ENCODE peak calls at places on chromosome 2, in four cellular contexts. One of them, this sample, is unnamed.

GRCh38 chr2:69495008-69495407 is 57.8 kb upstream of the NFU1 start:
- DNase-seq in OCI-M1: no peak
- DNase-seq in sigmoid colon: no peak
- DNase-seq in left ventricle myocardium inferior: no peak
- DNase-seq in this sample: no peak

GRCh38 chr2:11746376-11746806 is at the start of gene LPIN1:
- DNase-seq in OCI-M1: peak
- DNase-seq in sigmoid colon: peak
- DNase-seq in left ventricle myocardium inferior: peak
- DNase-seq in this sample: peak

GRCh38 chr2:28393115-28393836 is 618 bp downstream of the FOSL2 start:
- DNase-seq in OCI-M1: peak
- DNase-seq in sigmoid colon: peak
- DNase-seq in left ventricle myocardium inferior: peak
- DNase-seq in this sample: peak

GRCh38 chr2:225773143-225773542 is 373.6 kb downstream of the NYAP2 start:
- DNase-seq in OCI-M1: no peak
- DNase-seq in sigmoid colon: no peak
- DNase-seq in left ventricle myocardium inferior: no peak
- DNase-seq in this sample: no peak

GRCh38 chr2:85427300-85427699 is 8.8 kb downstream of the SH2D6 start:
- DNase-seq in OCI-M1: no peak
- DNase-seq in sigmoid colon: no peak
- DNase-seq in left ventricle myocardium inferior: no peak
- DNase-seq in this sample: no peak

GRCh38 chr2:188928643-188929042 is 45.5 kb upstream of the COL3A1 start:
- DNase-seq in OCI-M1: peak
- DNase-seq in sigmoid colon: no peak
- DNase-seq in left ventricle myocardium inferior: no peak
- DNase-seq in this sample: no peak

GRCh38 chr2:28717339-28717758 is 34.3 kb upstream of the PPP1CB start:
- DNase-seq in OCI-M1: peak
- DNase-seq in sigmoid colon: peak
- DNase-seq in left ventricle myocardium inferior: peak
- DNase-seq in this sample: peak

GRCh38 chr2:105744091-105744908 is 412 bp upstream of the NCK2 start:
- DNase-seq in OCI-M1: peak
- DNase-seq in sigmoid colon: peak
- DNase-seq in left ventricle myocardium inferior: peak
- DNase-seq in this sample: no peak

GRCh38 chr2:211144974-211145373 is 588.6 kb downstream of the CPS1 start:
- DNase-seq in OCI-M1: no peak
- DNase-seq in sigmoid colon: no peak
- DNase-seq in left ventricle myocardium inferior: no peak
- DNase-seq in this sample: no peak

GRCh38 chr2:133382561-133382960 is 185.7 kb downstream of the NCKAP5 start:
- DNase-seq in OCI-M1: no peak
- DNase-seq in sigmoid colon: no peak
- DNase-seq in left ventricle myocardium inferior: no peak
- DNase-seq in this sample: no peak

GRCh38 chr2:88831792-88832248 is 140.3 kb downstream of the RPIA start:
- DNase-seq in OCI-M1: peak
- DNase-seq in sigmoid colon: no peak
- DNase-seq in left ventricle myocardium inferior: peak
- DNase-seq in this sample: no peak

GRCh38 chr2:85926931-85927527 is 38.2 kb upstream of the ST3GAL5 start:
- DNase-seq in OCI-M1: no peak
- DNase-seq in sigmoid colon: no peak
- DNase-seq in left ventricle myocardium inferior: no peak
- DNase-seq in this sample: no peak

GRCh38 chr2:142756430-142756829 is 121.0 kb upstream of the KYNU start:
- DNase-seq in OCI-M1: no peak
- DNase-seq in sigmoid colon: no peak
- DNase-seq in left ventricle myocardium inferior: no peak
- DNase-seq in this sample: no peak

GRCh38 chr2:135997380-135997779 is 12.0 kb upstream of the DARS1 start:
- DNase-seq in OCI-M1: no peak
- DNase-seq in sigmoid colon: no peak
- DNase-seq in left ventricle myocardium inferior: no peak
- DNase-seq in this sample: no peak

GRCh38 chr2:146777181-146777580 is 1067.6 kb upstream of the ACVR2A start:
- DNase-seq in OCI-M1: no peak
- DNase-seq in sigmoid colon: no peak
- DNase-seq in left ventricle myocardium inferior: no peak
- DNase-seq in this sample: no peak

GRCh38 chr2:170747921-170748320 is 22.3 kb upstream of the ERICH2 start:
- DNase-seq in OCI-M1: peak
- DNase-seq in sigmoid colon: no peak
- DNase-seq in left ventricle myocardium inferior: no peak
- DNase-seq in this sample: no peak

GRCh38 chr2:172449916-172450550 is 22.6 kb downstream of the ITGA6 start:
- DNase-seq in OCI-M1: no peak
- DNase-seq in sigmoid colon: no peak
- DNase-seq in left ventricle myocardium inferior: no peak
- DNase-seq in this sample: no peak

GRCh38 chr2:198880986-198881385 is 576.8 kb downstream of the SATB2 start:
- DNase-seq in OCI-M1: no peak
- DNase-seq in sigmoid colon: no peak
- DNase-seq in left ventricle myocardium inferior: no peak
- DNase-seq in this sample: no peak

GRCh38 chr2:240250985-240251847 is 110.8 kb upstream of the OTOS start:
- DNase-seq in OCI-M1: peak
- DNase-seq in sigmoid colon: peak
- DNase-seq in left ventricle myocardium inferior: peak
- DNase-seq in this sample: peak

GRCh38 chr2:149908731-149909690 is 321.4 kb upstream of the MMADHC start:
- DNase-seq in OCI-M1: peak
- DNase-seq in sigmoid colon: no peak
- DNase-seq in left ventricle myocardium inferior: no peak
- DNase-seq in this sample: no peak

GRCh38 chr2:106192752-106193490 is 1.2 kb downstream of the UXS1 start:
- DNase-seq in OCI-M1: peak
- DNase-seq in sigmoid colon: no peak
- DNase-seq in left ventricle myocardium inferior: no peak
- DNase-seq in this sample: no peak

GRCh38 chr2:127535941-127536340 is 458 bp downstream of the MYO7B start:
- DNase-seq in OCI-M1: no peak
- DNase-seq in sigmoid colon: no peak
- DNase-seq in left ventricle myocardium inferior: no peak
- DNase-seq in this sample: no peak

GRCh38 chr2:221500501-221501209 is 71.4 kb downstream of the EPHA4 start:
- DNase-seq in OCI-M1: no peak
- DNase-seq in sigmoid colon: no peak
- DNase-seq in left ventricle myocardium inferior: no peak
- DNase-seq in this sample: no peak

This sample was measured in RWPE2.